ENCODE peak calls at places on chromosomes 2 and 18, in five cellular contexts. Y is thoracic aorta, P is transverse colon, G is endothelial cell, F is choroid plexus epithelial cell. S is an unnamed sample.

GRCh38 chr18:36066731-36067117 is 635 bp downstream of the RPRD1A start:
- DNase-seq in Y (no peak), P (no peak), G (no peak), F (peak), S (no peak)

GRCh38 chr2:144595686-144596073 is 75.8 kb upstream of the ZEB2 start:
- DNase-seq in Y (no peak), P (no peak), G (no peak), F (no peak), S (no peak)

GRCh38 chr2:100907832-100908231 is 87.9 kb downstream of the NPAS2 start:
- DNase-seq in Y (no peak), P (no peak), G (no peak), F (no peak), S (no peak)

GRCh38 chr2:79082987-79083386 is 4.8 kb downstream of the REG1B start:
- DNase-seq in Y (no peak), P (no peak), G (no peak), F (no peak), S (no peak)

GRCh38 chr2:202808754-202809153 is 62.8 kb downstream of the ICA1L start:
- DNase-seq in Y (no peak), P (no peak), G (no peak), F (no peak), S (no peak)

GRCh38 chr2:60567919-60568874 is 14.7 kb upstream of the BCL11A start:
- DNase-seq in Y (no peak), P (no peak), G (no peak), F (no peak), S (no peak)

GRCh38 chr2:5696351-5696740 is 4.2 kb downstream of the SOX11 start:
- DNase-seq in Y (no peak), P (no peak), G (peak), F (no peak), S (no peak)

GRCh38 chr2:220455389-220455788 is 828.0 kb downstream of the SLC4A3 start:
- DNase-seq in Y (no peak), P (no peak), G (no peak), F (no peak), S (no peak)

GRCh38 chr2:74856004-74856578 is 22.2 kb downstream of the HK2 start:
- DNase-seq in Y (no peak), P (peak), G (no peak), F (no peak), S (no peak)

GRCh38 chr2:119756837-119757236 is 2.9 kb upstream of the PTPN4 start:
- DNase-seq in Y (peak), P (peak), G (no peak), F (peak), S (no peak)

GRCh38 chr2:28810384-28811285 is at the start of gene SPDYA:
- DNase-seq in Y (peak), P (peak), G (peak), F (peak), S (peak)

GRCh38 chr2:160087854-160088745 is 25.7 kb upstream of the PLA2R1 start:
- DNase-seq in Y (no peak), P (no peak), G (no peak), F (peak), S (no peak)

GRCh38 chr2:62577994-62578836 is 72.2 kb upstream of the TMEM17 start:
- DNase-seq in Y (no peak), P (no peak), G (no peak), F (peak), S (no peak)

GRCh38 chr2:201432551-201433388 is 18.5 kb downstream of the TRAK2 start:
- DNase-seq in Y (no peak), P (no peak), G (no peak), F (peak), S (no peak)

GRCh38 chr2:218387369-218388194 is 5.5 kb downstream of the SLC11A1 start:
- DNase-seq in Y (no peak), P (peak), G (peak), F (peak), S (no peak)

GRCh38 chr2:10042301-10043161 is 819 bp upstream of the KLF11 start:
- DNase-seq in Y (peak), P (peak), G (peak), F (peak), S (no peak)

GRCh38 chr2:38499921-38500634 is 102.7 kb downstream of the HNRNPLL start:
- DNase-seq in Y (no peak), P (no peak), G (no peak), F (peak), S (no peak)

GRCh38 chr2:72968286-72968685 is 51.0 kb downstream of the EMX1 start:
- DNase-seq in Y (no peak), P (no peak), G (no peak), F (no peak), S (no peak)

GRCh38 chr18:63604791-63605567 is 17.8 kb downstream of the SERPINB13 start:
- DNase-seq in Y (no peak), P (no peak), G (no peak), F (no peak), S (no peak)

GRCh38 chr2:63680455-63680854 is 91.7 kb downstream of the MDH1 start:
- DNase-seq in Y (no peak), P (no peak), G (no peak), F (no peak), S (no peak)

GRCh38 chr2:188475945-188476344 is 184.3 kb downstream of the GULP1 start:
- DNase-seq in Y (no peak), P (no peak), G (no peak), F (peak), S (no peak)

GRCh38 chr2:179172894-179173293 is 91.7 kb downstream of the SESTD1 start:
- DNase-seq in Y (no peak), P (no peak), G (no peak), F (no peak), S (no peak)

GRCh38 chr18:44946529-44947113 is 265.9 kb downstream of the SETBP1 start:
- DNase-seq in Y (no peak), P (no peak), G (no peak), F (no peak), S (no peak)

GRCh38 chr2:241040081-241040803 is 41.8 kb downstream of the SNED1 start:
- DNase-seq in Y (no peak), P (no peak), G (no peak), F (no peak), S (no peak)

GRCh38 chr2:26605195-26605968 is 35.8 kb downstream of the CIB4 start:
- DNase-seq in Y (no peak), P (no peak), G (peak), F (peak), S (peak)

GRCh38 chr2:58515827-58516574 is 274.9 kb upstream of the FANCL start:
- DNase-seq in Y (no peak), P (no peak), G (no peak), F (no peak), S (no peak)

GRCh38 chr2:101420623-101421022 is 33.3 kb upstream of the CREG2 start:
- DNase-seq in Y (no peak), P (no peak), G (no peak), F (peak), S (no peak)

GRCh38 chr18:13257361-13257980 is 38.9 kb downstream of the LDLRAD4 start:
- DNase-seq in Y (no peak), P (no peak), G (no peak), F (no peak), S (no peak)

GRCh38 chr18:23929362-23929940 is 85.1 kb upstream of the TTC39C start:
- DNase-seq in Y (no peak), P (no peak), G (no peak), F (no peak), S (no peak)

GRCh38 chr2:174023591-174024523 is 58.7 kb upstream of the SP3 start:
- DNase-seq in Y (no peak), P (peak), G (no peak), F (peak), S (peak)

DNA sequence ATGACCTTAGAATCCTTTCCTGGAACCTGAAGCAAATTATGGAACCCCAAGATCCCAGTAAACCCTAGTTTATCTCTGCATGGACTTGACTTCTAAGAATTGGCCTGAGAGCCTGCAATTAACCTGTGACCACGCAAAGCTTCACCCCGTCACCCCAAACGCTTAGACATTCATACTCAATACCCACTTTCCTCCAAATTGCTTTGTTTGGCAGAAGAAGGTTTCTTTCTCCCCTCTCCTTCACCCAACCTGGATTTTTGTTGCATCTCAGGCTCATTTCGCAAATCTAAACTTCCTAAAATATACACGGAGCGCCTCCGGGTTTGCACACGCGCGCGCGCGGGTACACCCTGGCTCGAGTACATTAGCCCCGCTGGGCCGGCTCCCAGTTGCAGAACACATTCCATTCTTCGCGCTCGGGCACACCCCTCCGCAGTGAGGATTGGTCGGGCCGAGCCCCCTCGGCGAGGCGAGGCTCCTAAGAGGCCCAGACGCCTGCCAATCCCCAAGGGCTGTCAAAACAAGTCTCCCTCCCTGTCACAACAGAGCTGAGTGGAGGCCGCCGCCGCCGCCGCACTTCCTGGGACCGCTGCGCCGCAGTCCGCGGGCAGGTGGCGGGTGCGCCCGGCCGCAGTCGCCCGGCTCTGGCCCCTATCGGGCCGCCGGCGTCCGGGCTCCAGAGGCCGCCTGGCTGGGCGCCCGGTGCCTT is at the start of gene PLCL1:
- DNase-seq in Y (peak), P (peak), G (peak), F (peak), S (peak)
- TF ChIP-seq CTCF in Y (no peak), P (no peak), G (no peak), F (no peak), S (no peak)

DNA sequence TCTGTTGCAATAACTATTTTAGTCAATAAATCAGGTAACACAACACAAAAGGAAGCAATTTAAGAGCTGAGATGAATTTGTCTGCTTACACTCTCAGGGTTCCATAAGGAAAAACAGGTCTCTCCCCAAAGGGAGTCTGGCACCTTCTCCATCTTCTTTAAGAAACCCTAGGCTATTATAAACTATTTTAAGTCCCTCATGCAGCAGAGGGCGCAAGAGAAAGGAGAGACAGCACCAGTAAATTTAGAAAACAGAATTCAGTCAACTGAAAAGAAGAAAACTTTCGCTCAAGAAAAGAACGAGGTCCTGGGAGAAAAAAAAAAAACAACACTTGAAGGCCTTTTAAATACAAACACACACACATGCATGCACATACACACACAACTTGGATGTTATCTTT is 19.1 kb downstream of the SULT1C4 start:
- DNase-seq in Y (no peak), P (no peak), G (no peak), F (peak), S (no peak)
- TF ChIP-seq CTCF in Y (no peak), P (no peak), G (no peak), F (peak), S (peak)

GRCh38 chr18:56431551-56431950 is 206.8 kb downstream of the TXNL1 start:
- DNase-seq in Y (no peak), P (no peak), G (no peak), F (peak), S (no peak)

GRCh38 chr18:56436651-56437050 is 201.7 kb downstream of the TXNL1 start:
- DNase-seq in Y (no peak), P (no peak), G (no peak), F (no peak), S (no peak)

DNA sequence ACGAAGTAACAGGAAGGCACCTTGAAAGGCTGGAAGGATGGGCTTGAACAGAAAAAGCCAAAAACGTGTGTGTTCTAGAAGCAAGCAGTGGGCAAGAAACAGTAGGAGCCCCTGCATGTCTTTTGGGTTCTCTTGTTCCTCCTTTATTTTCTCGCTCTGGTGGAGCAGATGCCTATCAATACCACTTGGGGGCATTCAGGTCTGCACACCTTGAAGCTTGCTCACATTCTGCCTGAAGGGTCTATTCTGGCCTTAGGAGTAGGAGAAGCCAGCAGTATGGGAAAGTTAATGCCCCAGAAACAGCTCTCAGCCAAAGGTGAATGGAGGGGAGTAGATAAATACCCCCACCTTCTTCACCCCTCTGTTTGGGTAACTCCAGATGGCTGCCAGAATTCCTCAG is 204.5 kb downstream of the TXNL1 start:
- DNase-seq in Y (no peak), P (no peak), G (no peak), F (no peak), S (no peak)
- TF ChIP-seq CTCF in Y (no peak), P (no peak), G (no peak), F (no peak), S (no peak)

GRCh38 chr2:200359552-200359951 is 53.1 kb downstream of the SPATS2L start:
- DNase-seq in Y (no peak), P (no peak), G (no peak), F (no peak), S (no peak)

GRCh38 chr2:200354823-200355751 is 48.6 kb downstream of the SPATS2L start:
- DNase-seq in Y (no peak), P (no peak), G (no peak), F (no peak), S (no peak)

GRCh38 chr2:200357845-200358244 is 51.4 kb downstream of the SPATS2L start:
- DNase-seq in Y (no peak), P (no peak), G (no peak), F (no peak), S (no peak)

GRCh38 chr2:200356306-200356705 is 49.8 kb downstream of the SPATS2L start:
- DNase-seq in Y (no peak), P (no peak), G (no peak), F (no peak), S (no peak)

GRCh38 chr2:200356794-200357472 is 50.4 kb downstream of the SPATS2L start:
- DNase-seq in Y (no peak), P (no peak), G (no peak), F (peak), S (no peak)
- TF ChIP-seq CTCF in Y (no peak), P (no peak), G (no peak), F (no peak), S (no peak)

DNA sequence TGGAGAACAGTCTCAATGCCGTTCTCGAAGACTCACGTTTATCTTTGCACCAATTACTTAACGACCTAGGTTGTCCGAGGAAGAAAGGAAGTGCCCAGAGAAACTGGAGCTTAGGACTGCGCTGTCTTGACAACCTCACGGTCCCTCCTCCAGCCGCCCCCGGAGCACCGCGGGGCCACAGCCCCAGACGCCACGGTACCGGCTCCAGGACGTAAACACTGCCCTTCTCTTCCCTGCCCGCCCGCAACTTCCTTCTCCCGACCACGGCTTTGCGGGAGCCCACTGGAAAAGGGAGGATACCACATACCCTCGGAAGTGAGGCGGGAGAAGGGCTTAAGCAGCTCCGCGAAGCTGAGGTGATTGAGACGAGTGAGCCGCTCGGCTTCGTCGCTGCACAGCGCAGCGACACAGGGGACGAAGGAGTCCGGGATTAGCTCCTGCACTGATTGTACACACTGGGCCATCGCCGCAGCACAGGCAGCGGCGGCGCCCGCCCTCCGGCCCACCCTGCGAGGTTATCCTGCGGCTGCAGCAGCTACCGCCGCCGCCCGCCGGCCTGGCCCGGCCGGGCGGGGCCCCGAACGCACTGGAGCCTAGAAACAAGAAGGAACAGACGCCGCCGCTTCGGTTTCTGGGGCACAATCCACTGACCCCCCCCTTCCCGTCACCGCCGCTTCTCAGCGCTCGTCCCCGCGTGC is 478 bp downstream of the TRAPPC8 start:
- DNase-seq in Y (no peak), P (peak), G (peak), F (peak), S (peak)
- TF ChIP-seq CTCF in Y (no peak), P (no peak), G (no peak), F (no peak), S (no peak)

DNA sequence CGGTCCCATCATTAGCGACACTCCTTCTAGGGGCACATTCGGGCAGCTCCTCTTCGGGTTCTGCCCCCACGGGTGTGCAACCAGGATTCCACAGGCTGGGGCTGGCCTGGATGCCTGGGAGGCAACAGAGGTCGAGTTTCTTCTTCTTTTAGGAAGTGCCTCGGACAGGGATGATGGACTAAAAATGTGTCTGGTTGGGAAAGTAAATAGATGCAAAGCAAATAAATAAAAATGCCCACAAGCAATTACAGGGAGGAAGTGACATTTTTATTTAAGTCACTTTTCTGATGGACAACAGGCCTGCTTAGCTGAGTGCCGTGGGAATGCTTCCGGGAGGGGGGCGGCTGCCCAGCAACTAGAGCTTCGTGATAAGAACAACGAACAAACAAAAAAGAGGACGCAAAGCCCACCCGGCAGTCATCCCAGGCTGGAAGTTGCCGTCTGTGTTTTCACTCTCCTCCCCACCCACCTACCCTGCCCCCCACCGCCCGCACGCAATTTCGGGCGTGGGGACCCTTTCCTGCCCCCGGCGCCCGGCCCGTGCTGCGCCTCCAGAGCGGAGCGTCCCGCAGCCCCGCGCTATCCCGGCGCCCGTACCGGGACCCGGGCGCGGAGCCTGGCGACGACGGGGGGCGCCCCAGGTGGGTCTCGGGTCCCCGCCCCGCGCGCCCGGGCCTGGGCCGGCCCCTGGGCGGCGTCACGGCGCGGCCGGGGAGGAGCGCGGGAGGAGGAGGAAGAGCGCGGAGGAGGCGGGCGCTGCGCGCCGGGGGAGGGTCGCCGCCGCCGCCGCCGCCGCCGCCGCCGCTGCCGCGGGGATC is 412 bp upstream of the NCK2 start:
- DNase-seq in Y (no peak), P (peak), G (peak), F (peak), S (peak)
- TF ChIP-seq CTCF in Y (no peak), P (no peak), G (no peak), F (no peak), S (no peak)

DNA sequence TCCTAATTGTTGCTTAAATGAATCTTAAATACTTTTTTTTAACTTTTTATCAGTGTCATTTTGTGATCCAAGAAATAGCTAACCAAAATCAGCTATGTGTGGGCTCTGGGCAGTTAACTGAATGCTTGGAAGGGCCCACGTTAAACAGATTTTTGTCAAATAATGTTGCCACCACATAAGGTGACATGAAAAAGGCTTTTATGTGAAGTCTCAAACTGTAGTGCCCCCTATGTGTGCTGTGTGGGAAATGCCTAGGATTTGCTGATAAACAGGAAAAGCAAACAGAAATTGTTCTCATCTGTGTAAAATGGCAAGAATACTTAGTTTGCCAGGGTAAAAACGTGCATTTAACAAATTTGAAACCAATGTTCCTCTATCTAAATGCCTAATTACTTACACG is 242.2 kb downstream of the ZNF516 start:
- DNase-seq in Y (no peak), P (no peak), G (peak), F (peak), S (no peak)
- TF ChIP-seq CTCF in Y (no peak), P (no peak), G (peak), F (peak), S (peak)